ENCODE peak calls at places on chromosomes 16 and 17, in four cellular contexts. J, I, F and Y are unnamed samples.

GRCh38 chr17:62653831-62654829 is 26.7 kb downstream of the MRC2 start:
- DNase-seq in J (no peak), I (no peak), F (no peak), Y (no peak)

GRCh38 chr16:3007059-3007956 is 5.4 kb upstream of the CLDN9 start:
- DNase-seq in J (no peak), I (no peak), F (no peak), Y (no peak)

GRCh38 chr17:68840073-68840472 is 115.1 kb downstream of the ABCA8 start:
- DNase-seq in J (no peak), I (no peak), F (no peak), Y (no peak)

GRCh38 chr16:2154533-2155090 is 970 bp upstream of the TRAF7 start:
- DNase-seq in J (no peak), I (no peak), F (no peak), Y (no peak)

GRCh38 chr16:84891149-84891795 is 71.5 kb downstream of the CRISPLD2 start:
- DNase-seq in J (no peak), I (no peak), F (no peak), Y (no peak)

GRCh38 chr16:82630688-82631087 is 3.9 kb downstream of the CDH13 start:
- DNase-seq in J (no peak), I (no peak), F (no peak), Y (no peak)

GRCh38 chr17:36534881-36535668 is at the start of gene PIGW:
- DNase-seq in J (peak; percentile 82), I (peak; percentile 39), F (peak; percentile 63), Y (peak; percentile 24)

GRCh38 chr17:51120357-51120738 is 320 bp downstream of the SPAG9 start:
- DNase-seq in J (no peak), I (no peak), F (no peak), Y (no peak)

GRCh38 chr17:57945999-57946797 is 9.0 kb downstream of the CUEDC1 start:
- DNase-seq in J (peak; percentile 29), I (no peak), F (no peak), Y (no peak)

GRCh38 chr17:27564463-27564862 is 66.5 kb upstream of the LGALS9 start:
- DNase-seq in J (no peak), I (no peak), F (no peak), Y (no peak)

GRCh38 chr16:11310997-11311561 is 29.9 kb upstream of the PRM1 start:
- DNase-seq in J (peak; percentile 70), I (no peak), F (no peak), Y (no peak)

GRCh38 chr16:11312718-11313492 is 31.8 kb upstream of the PRM1 start:
- DNase-seq in J (no peak), I (no peak), F (no peak), Y (peak; percentile 22)

GRCh38 chr16:11309895-11310633 is 28.9 kb upstream of the PRM1 start:
- DNase-seq in J (no peak), I (no peak), F (no peak), Y (no peak)

GRCh38 chr16:11308493-11309283 is 27.6 kb upstream of the PRM1 start:
- DNase-seq in J (no peak), I (no peak), F (no peak), Y (no peak)

DNA sequence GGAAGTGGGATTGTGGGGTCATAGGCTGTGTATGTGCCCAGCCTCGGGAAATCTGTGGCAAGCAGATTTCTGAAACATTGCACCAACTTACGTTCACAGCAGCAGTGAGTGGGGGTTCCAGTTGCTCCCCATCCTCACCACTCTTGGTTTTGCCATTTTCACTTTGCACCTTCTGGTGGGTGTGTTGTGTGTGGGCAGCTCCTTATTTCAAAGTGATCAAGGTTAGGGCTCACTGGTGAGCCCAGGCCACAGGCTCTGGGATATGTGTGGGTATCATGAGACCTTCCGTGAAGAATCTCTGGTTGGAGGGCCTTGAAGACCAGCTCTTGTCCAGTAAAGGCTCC is 29.5 kb upstream of the PRM1 start:
- DNase-seq in J (no peak), I (no peak), F (no peak), Y (no peak)
- H3K27ac ChIP-seq in J (no peak overlapping the region), I (no peak overlapping the region), F (no peak overlapping the region), Y (no peak overlapping the region)

GRCh38 chr17:3915642-3916012 is 638 bp downstream of the P2RX1 start:
- DNase-seq in J (no peak), I (no peak), F (no peak), Y (no peak)

GRCh38 chr17:3917391-3917931 is 1.2 kb upstream of the P2RX1 start:
- DNase-seq in J (no peak), I (no peak), F (no peak), Y (no peak)

GRCh38 chr17:3916825-3917224 is 560 bp upstream of the P2RX1 start:
- DNase-seq in J (no peak), I (no peak), F (no peak), Y (no peak)

GRCh38 chr17:3914319-3914685 is 2.0 kb downstream of the P2RX1 start:
- DNase-seq in J (no peak), I (no peak), F (no peak), Y (no peak)

DNA sequence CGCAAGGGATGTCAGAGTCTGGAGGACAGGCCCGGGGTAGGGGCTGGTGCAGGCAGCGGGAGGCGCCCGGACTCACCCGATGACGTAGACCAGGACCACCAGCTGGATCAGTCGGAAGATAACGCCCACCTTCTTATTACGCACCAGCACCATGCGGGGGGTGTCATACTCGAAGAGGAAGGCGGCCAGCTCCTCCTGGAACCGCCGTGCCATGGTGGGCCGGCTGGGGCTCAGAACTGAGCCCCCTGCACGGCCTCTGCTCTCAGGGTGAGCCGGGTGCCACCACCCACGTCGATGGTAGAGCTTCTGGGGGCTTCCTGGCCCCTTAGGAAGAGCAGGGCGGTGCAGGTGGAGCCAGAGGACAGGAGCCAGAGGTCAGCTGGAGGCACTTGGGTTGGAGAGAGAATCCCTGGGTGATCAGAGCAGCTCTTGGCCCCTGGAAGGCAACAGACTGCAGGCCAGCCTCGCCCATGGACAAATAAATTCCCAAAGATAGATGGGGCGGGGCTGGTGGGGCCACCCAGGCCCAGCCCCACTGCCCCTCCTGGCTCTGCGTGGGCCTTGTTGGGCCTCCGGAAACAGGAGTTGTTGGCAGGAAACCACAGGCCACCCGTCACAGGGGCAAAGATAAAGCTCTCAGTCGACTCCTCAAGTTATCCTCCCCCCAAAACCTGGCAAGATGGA is at the start of gene P2RX1:
- DNase-seq in J (peak; percentile 39), I (no peak), F (no peak), Y (no peak)
- H3K27ac ChIP-seq in J (peak within 1 kb of the TSS; percentile 2), I (no peak within 1 kb of the TSS), F (no peak within 1 kb of the TSS), Y (no peak within 1 kb of the TSS)

GRCh38 chr16:19666451-19666850 is 51.6 kb downstream of the KNOP1 start:
- DNase-seq in J (no peak), I (no peak), F (no peak), Y (no peak)

GRCh38 chr16:19660432-19660831 is 57.6 kb downstream of the KNOP1 start:
- DNase-seq in J (no peak), I (no peak), F (no peak), Y (no peak)

GRCh38 chr16:19659554-19659953 is 58.5 kb downstream of the KNOP1 start:
- DNase-seq in J (no peak), I (no peak), F (no peak), Y (no peak)

GRCh38 chr16:19664166-19664565 is 53.9 kb downstream of the KNOP1 start:
- DNase-seq in J (no peak), I (no peak), F (no peak), Y (no peak)

GRCh38 chr16:19662351-19662750 is 55.7 kb downstream of the KNOP1 start:
- DNase-seq in J (no peak), I (no peak), F (no peak), Y (no peak)
- H3K27ac ChIP-seq in J (no peak overlapping the region), I (no peak overlapping the region), F (no peak overlapping the region), Y (no peak overlapping the region)

GRCh38 chr17:19346351-19347255 is 15.9 kb downstream of the B9D1 start:
- DNase-seq in J (no peak), I (no peak), F (peak; percentile 48), Y (no peak)
- H3K27ac ChIP-seq in J (no peak overlapping the region), I (peak overlapping the region; percentile 48), F (peak overlapping the region; percentile 80), Y (no peak overlapping the region)